ENCODE peak calls at places on chromosomes 5 and 9, in four cellular contexts. S, L, F and T are unnamed samples.

GRCh38 chr9:107438211-107439030 is 51.1 kb downstream of the KLF4 start:
- DNase-seq in L (no peak), S (no peak), F (no peak), T (no peak)

GRCh38 chr9:109481747-109482325 is 16.3 kb downstream of the PTPN3 start:
- DNase-seq in L (no peak), S (no peak), F (no peak), T (no peak)

GRCh38 chr5:43515678-43516048 is 715 bp upstream of the C5orf34 start:
- DNase-seq in L (no peak), S (no peak), F (no peak), T (no peak)

GRCh38 chr9:122949696-122950095 is 8.9 kb downstream of the RABGAP1 start:
- DNase-seq in F (no peak), L (no peak), S (no peak), T (no peak)

GRCh38 chr5:58918015-58918729 is 335.3 kb downstream of the RAB3C start:
- DNase-seq in S (no peak), F (no peak), L (no peak), T (no peak)

GRCh38 chr9:131162886-131163285 is 37.5 kb downstream of the NUP214 start:
- DNase-seq in F (no peak), S (no peak), L (no peak), T (no peak)

GRCh38 chr5:140073296-140073695 is 30.2 kb upstream of the NRG2 start:
- DNase-seq in S (no peak), L (peak; percentile 49), F (peak; percentile 25), T (peak; percentile 33)

GRCh38 chr5:141835928-141836667 is 42.1 kb downstream of the PCDH1 start:
- DNase-seq in S (no peak), L (peak; percentile 84), F (no peak), T (no peak)

GRCh38 chr5:136910625-136911024 is 545.3 kb upstream of the TRPC7 start:
- DNase-seq in L (no peak), F (no peak), S (no peak), T (no peak)
- TF ChIP-seq CTCF in L (no peak), F (no peak), S (no peak), T (no peak)

GRCh38 chr9:34254141-34254913 is 74.7 kb downstream of the KIF24 start:
- DNase-seq in F (no peak), S (peak; percentile 59), L (peak; percentile 91), T (no peak)

GRCh38 chr9:34252016-34252415 is 73.2 kb downstream of the UBAP1 start:
- DNase-seq in F (no peak), L (peak; percentile 48), S (no peak), T (no peak)

GRCh38 chr9:34254966-34255825 is 73.9 kb downstream of the KIF24 start:
- DNase-seq in S (no peak), L (peak; percentile 60), F (no peak), T (no peak)

GRCh38 chr9:34252670-34253459 is 74.0 kb downstream of the UBAP1 start:
- DNase-seq in S (peak; percentile 67), L (peak; percentile 74), F (peak; percentile 61), T (peak; percentile 63)

GRCh38 chr9:34253460-34253837 is 74.6 kb downstream of the UBAP1 start:
- DNase-seq in L (peak; percentile 72), S (peak; percentile 54), F (no peak), T (no peak)
- TF ChIP-seq CTCF in L (peak; percentile 59), S (no peak), F (no peak), T (no peak)

DNA sequence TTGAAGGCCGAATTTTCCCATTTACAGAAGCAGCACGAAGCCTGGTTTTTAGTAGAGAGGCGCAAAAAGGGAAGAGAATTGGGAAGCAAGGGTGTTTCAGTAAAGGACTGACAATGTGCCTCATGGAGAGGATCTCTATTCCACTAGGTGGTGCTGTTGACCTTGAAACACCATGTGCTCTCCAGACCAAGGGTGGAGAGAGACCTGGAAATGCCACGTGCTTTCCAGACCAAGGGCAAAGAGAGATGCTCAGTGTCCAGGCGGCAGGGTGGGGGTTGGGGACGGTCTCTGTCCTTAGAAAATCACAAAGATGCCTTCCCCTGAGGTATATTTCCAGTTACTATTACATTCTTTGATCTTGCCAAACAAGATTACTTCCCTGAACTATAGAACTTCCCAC is 425.3 kb downstream of the CSNK1G3 start:
- DNase-seq in S (peak; percentile 71), F (no peak), L (peak; percentile 88), T (peak; percentile 67)
- TF ChIP-seq CTCF in S (peak; percentile 31), F (peak; percentile 3), L (peak; percentile 67), T (peak; percentile 74)

GRCh38 chr9:95876595-95876994 is 1.1 kb downstream of the ERCC6L2 start:
- DNase-seq in L (peak; percentile 33), F (no peak), S (peak; percentile 17), T (peak; percentile 11)

GRCh38 chr9:95874303-95874988 is 1.0 kb upstream of the ERCC6L2 start:
- DNase-seq in F (no peak), S (peak; percentile 16), L (peak; percentile 11), T (no peak)

GRCh38 chr9:95875305-95876137 is at the start of gene ERCC6L2:
- DNase-seq in L (peak; percentile 99), F (peak; percentile 86), S (peak; percentile 99), T (peak; percentile 95)

GRCh38 chr9:95876138-95876444 is 600 bp downstream of the ERCC6L2 start:
- DNase-seq in F (no peak), S (no peak), L (no peak), T (no peak)

GRCh38 chr9:95874989-95875304 is 544 bp upstream of the ERCC6L2 start:
- DNase-seq in L (no peak), S (peak; percentile 52), F (peak; percentile 33), T (peak; percentile 30)
- TF ChIP-seq CTCF in L (no peak), S (peak; percentile 6), F (no peak), T (no peak)